ENCODE peak calls at places on chromosomes 1 and 21, in six cellular contexts. N is pancreas, U is heart right ventricle, W is osteocyte, V is endothelial cell, R is neural progenitor cell. T is an unnamed sample.

GRCh38 chr1:84573481-84573966 is 716 bp downstream of the CTBS start:
- DNase-seq in N (no peak), U (no peak), R (no peak), W (no peak), V (no peak), T (no peak)

GRCh38 chr1:44636711-44637589 is 37.3 kb downstream of the TMEM53 start:
- DNase-seq in W (no peak), R (no peak), N (no peak), U (no peak), V (no peak), T (no peak)

GRCh38 chr1:186648606-186649005 is 31.6 kb downstream of the PTGS2 start:
- DNase-seq in N (no peak), V (no peak), W (no peak), R (no peak), U (no peak), T (no peak)

GRCh38 chr21:41316641-41317392 is at the start of gene FAM3B:
- DNase-seq in U (no peak), N (peak), R (peak), V (peak), W (no peak), T (no peak)

GRCh38 chr1:4650486-4650885 is 3.9 kb upstream of the AJAP1 start:
- DNase-seq in W (no peak), U (no peak), V (no peak), R (no peak), N (no peak), T (no peak)

GRCh38 chr1:201085902-201086735 is 26.1 kb downstream of the CACNA1S start:
- DNase-seq in V (peak), W (no peak), U (peak), R (peak), N (peak), T (no peak)

GRCh38 chr1:201294876-201295275 is 11.6 kb downstream of the PKP1 start:
- DNase-seq in R (peak), V (no peak), W (no peak), N (no peak), U (no peak), T (no peak)

GRCh38 chr1:7252411-7253117 is 467.3 kb downstream of the CAMTA1 start:
- DNase-seq in N (no peak), R (peak), V (no peak), U (no peak), W (peak), T (peak)

GRCh38 chr1:176208034-176208433 is 948 bp upstream of the COP1 start:
- DNase-seq in W (no peak), R (no peak), U (no peak), V (no peak), N (no peak), T (no peak)

GRCh38 chr21:27168084-27168483 is 201.2 kb upstream of the ADAMTS5 start:
- DNase-seq in U (no peak), N (no peak), R (no peak), W (no peak), V (no peak), T (no peak)

GRCh38 chr1:938088-938683 is 14.5 kb downstream of the SAMD11 start:
- DNase-seq in V (peak), W (no peak), N (peak), U (no peak), R (no peak), T (no peak)

GRCh38 chr1:50873458-50874187 is 86.4 kb downstream of the FAF1 start:
- DNase-seq in R (peak), V (peak), U (peak), W (no peak), N (peak), T (no peak)

GRCh38 chr1:78157162-78157561 is 111.4 kb downstream of the GIPC2 start:
- DNase-seq in V (no peak), R (no peak), W (no peak), U (no peak), N (no peak), T (no peak)

GRCh38 chr1:67773462-67773861 is 59.8 kb downstream of the GNG12 start:
- DNase-seq in V (no peak), R (no peak), N (no peak), U (no peak), W (no peak), T (no peak)

GRCh38 chr1:85707990-85708825 is at the start of gene ZNHIT6:
- DNase-seq in R (peak), N (peak), V (peak), W (peak), U (peak), T (peak)

GRCh38 chr1:101410048-101410878 is 173.4 kb downstream of the S1PR1 start:
- DNase-seq in R (no peak), V (no peak), N (no peak), U (no peak), W (no peak), T (no peak)

GRCh38 chr1:205739348-205740160 is 10.4 kb downstream of the NUCKS1 start:
- DNase-seq in N (no peak), U (no peak), R (no peak), W (no peak), V (no peak), T (no peak)

GRCh38 chr1:228014235-228014930 is 7.6 kb downstream of the WNT3A start:
- DNase-seq in R (no peak), V (no peak), N (peak), W (peak), U (no peak), T (no peak)

GRCh38 chr1:172148213-172148612 is 272.3 kb upstream of the C1orf105 start:
- DNase-seq in R (no peak), W (no peak), U (no peak), N (no peak), V (no peak), T (no peak)

GRCh38 chr1:203557958-203558760 is 64.2 kb downstream of the OPTC start:
- DNase-seq in R (no peak), U (peak), V (no peak), N (no peak), W (no peak), T (peak)

GRCh38 chr1:45302505-45303331 is 24.0 kb upstream of the HPDL start:
- DNase-seq in R (no peak), W (peak), U (no peak), N (no peak), V (no peak), T (no peak)

GRCh38 chr1:200659269-200659668 is 10.4 kb downstream of the DDX59 start:
- DNase-seq in N (no peak), U (no peak), R (no peak), W (no peak), V (no peak), T (no peak)

GRCh38 chr1:71521655-71522264 is 440.9 kb upstream of the ZRANB2 start:
- DNase-seq in U (peak), R (peak), N (no peak), V (peak), W (no peak), T (no peak)

GRCh38 chr1:59707216-59707615 is 107.5 kb upstream of the HOOK1 start:
- DNase-seq in R (no peak), W (no peak), N (no peak), V (no peak), U (peak), T (no peak)

GRCh38 chr21:26939532-26940181 is 27.2 kb downstream of the ADAMTS5 start:
- DNase-seq in V (no peak), R (no peak), W (no peak), N (no peak), U (peak), T (no peak)

GRCh38 chr1:214678386-214678785 is 75.4 kb downstream of the CENPF start:
- DNase-seq in W (no peak), U (no peak), R (no peak), N (no peak), V (no peak), T (no peak)

GRCh38 chr21:15978158-15978805 is 248.5 kb downstream of the USP25 start:
- DNase-seq in U (no peak), W (no peak), R (no peak), V (no peak), N (no peak), T (no peak)

GRCh38 chr1:229643996-229644748 is 18.1 kb downstream of the URB2 start:
- DNase-seq in W (no peak), V (no peak), U (no peak), N (no peak), R (no peak), T (no peak)

GRCh38 chr1:162384116-162384515 is 2.6 kb downstream of the C1orf226 start:
- DNase-seq in R (no peak), N (no peak), V (no peak), U (no peak), W (peak), T (peak)

GRCh38 chr1:106975944-106976343 is 80.5 kb upstream of the PRMT6 start:
- DNase-seq in R (no peak), V (no peak), W (no peak), U (no peak), N (no peak), T (no peak)
- TF ChIP-seq CTCF in R (peak), V (no peak), W (no peak), U (no peak), N (no peak), T (no peak)

GRCh38 chr1:3431266-3431665 is 23.2 kb upstream of the ARHGEF16 start:
- DNase-seq in U (no peak), N (no peak), V (peak), R (peak), W (no peak), T (no peak)
- TF ChIP-seq CTCF in U (no peak), N (no peak), V (peak), R (peak), W (peak), T (no peak)

GRCh38 chr1:213286235-213286634 is 235.2 kb downstream of the RPS6KC1 start:
- DNase-seq in R (no peak), V (no peak), W (no peak), N (no peak), U (no peak), T (no peak)
- TF ChIP-seq CTCF in R (peak), V (peak), W (no peak), N (no peak), U (no peak), T (no peak)

GRCh38 chr1:181817091-181817490 is 244.4 kb downstream of the ZNF648 start:
- DNase-seq in N (no peak), U (no peak), W (no peak), R (no peak), V (no peak), T (no peak)

GRCh38 chr1:181818943-181819342 is 242.6 kb downstream of the ZNF648 start:
- DNase-seq in W (no peak), V (no peak), R (no peak), U (no peak), N (no peak), T (no peak)

GRCh38 chr1:181816608-181817007 is 244.9 kb downstream of the ZNF648 start:
- DNase-seq in N (no peak), W (no peak), R (no peak), U (no peak), V (no peak), T (no peak)

GRCh38 chr1:181818459-181818858 is 243.1 kb downstream of the ZNF648 start:
- DNase-seq in R (no peak), W (no peak), N (no peak), V (no peak), U (no peak), T (no peak)
- TF ChIP-seq CTCF in R (no peak), W (no peak), N (no peak), V (no peak), U (no peak), T (no peak)

GRCh38 chr1:62852253-62852652 is 68.3 kb downstream of the ATG4C start:
- DNase-seq in N (no peak), R (no peak), W (no peak), U (no peak), V (no peak), T (no peak)

DNA sequence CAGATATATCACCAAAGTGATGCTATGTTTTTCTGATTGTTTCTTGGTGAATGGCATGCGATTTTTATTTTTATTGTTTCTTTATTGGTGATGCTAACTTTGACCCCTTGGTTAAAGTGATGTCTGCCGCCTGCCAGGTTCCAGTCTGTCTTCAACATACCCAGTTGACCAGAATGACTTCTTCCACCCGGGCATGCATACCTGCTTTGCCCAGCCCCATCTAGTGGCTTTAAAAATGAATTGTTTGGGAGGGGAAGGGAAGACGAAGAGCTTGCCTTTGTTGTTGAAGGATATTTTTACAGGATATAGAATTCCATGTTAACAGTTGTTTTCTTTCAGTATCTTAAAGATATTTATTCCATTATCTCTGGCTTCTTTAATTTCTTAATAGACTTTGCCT is 65.1 kb downstream of the ATG4C start:
- DNase-seq in N (no peak), W (no peak), R (peak), U (no peak), V (no peak), T (no peak)
- TF ChIP-seq CTCF in N (no peak), W (peak), R (peak), U (no peak), V (no peak), T (no peak)

DNA sequence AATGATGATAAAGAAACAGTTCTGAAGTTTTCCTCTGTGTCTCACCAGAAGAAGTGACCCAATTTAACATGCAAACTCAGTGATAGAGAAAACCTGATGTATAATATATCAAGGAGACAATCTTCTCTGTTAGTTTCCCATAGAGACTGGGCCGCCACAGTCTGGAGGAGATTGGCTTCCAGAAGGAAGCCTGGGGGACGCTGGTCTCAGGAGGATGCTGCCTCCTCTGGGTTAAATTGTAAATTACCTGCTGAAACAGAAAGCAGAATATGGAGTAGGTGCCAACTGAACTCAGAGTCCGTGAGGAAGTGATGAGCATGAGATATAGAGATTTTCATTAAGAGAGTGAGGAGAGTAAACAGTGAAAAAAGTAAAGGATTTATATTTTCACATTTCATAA is 15.8 kb downstream of the OR14I1 start:
- DNase-seq in W (no peak), V (no peak), R (no peak), N (no peak), U (no peak), T (no peak)
- TF ChIP-seq CTCF in W (no peak), V (no peak), R (no peak), N (no peak), U (no peak), T (no peak)

DNA sequence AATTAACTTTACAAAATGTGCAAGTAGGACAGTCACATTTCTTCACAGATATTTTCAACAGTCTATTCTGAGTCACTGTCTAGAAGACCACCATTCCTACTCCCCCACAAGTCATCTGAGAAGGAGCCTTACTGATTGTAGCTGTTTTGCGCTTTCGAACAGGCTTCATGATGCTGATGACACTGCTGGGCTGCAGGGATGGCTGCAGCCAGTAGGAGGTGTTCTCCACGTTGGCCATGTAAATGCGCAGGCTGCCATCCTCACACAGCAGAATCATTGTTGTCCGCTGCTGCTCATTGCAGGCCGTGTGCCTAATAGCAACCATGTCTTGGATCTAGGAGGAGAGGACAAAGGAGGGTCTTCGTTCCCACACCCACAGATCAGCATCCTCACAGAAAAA is 56.9 kb downstream of the UBR4 start:
- DNase-seq in R (no peak), N (no peak), U (no peak), W (no peak), V (no peak), T (no peak)
- TF ChIP-seq CTCF in R (peak), N (no peak), U (no peak), W (no peak), V (no peak), T (no peak)

DNA sequence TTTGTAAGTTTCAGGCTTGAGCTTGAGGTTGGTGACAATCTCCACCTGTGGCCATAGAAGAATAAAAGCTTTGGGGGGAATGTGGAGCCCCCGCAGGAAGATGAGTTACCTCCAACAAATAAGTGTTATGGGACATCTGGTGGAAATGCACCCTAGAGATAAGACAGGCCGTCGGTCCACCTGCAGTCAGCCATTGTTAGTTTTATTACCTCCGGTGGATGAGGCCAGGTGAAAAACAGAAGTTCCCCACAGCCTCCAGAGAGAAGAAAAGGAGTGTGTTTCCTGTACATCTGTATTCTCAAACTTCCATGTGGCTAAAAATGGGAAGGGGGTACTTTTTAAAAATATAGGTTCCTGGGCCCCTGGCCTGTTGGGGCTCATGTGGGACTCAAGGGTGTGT is 137.4 kb downstream of the KAZN start:
- DNase-seq in U (no peak), V (no peak), R (no peak), W (no peak), N (no peak), T (no peak)
- TF ChIP-seq CTCF in U (no peak), V (no peak), R (no peak), W (no peak), N (no peak), T (no peak)

GRCh38 chr1:39272027-39272790 is 67.7 kb downstream of the MACF1 start:
- DNase-seq in V (no peak), R (no peak), U (peak), N (peak), W (no peak), T (no peak)
- TF ChIP-seq CTCF in V (no peak), R (no peak), U (no peak), N (no peak), W (no peak), T (no peak)